ENCODE peak calls at places on chromosomes 7 and 10, in eight cellular contexts. One of them, this sample, is unnamed.

GRCh38 chr7:105439174-105439893 is 50.6 kb upstream of the SRPK2 start:
- DNase-seq in endodermal cell: peak
- DNase-seq in astrocyte of the cerebellum: peak
- DNase-seq in spleen: no peak
- DNase-seq in pancreas: no peak
- DNase-seq in foreskin fibroblast: peak
- DNase-seq in cardiac fibroblast: peak
- DNase-seq in colonic mucosa: peak
- DNase-seq in this sample: no peak

GRCh38 chr10:76085002-76085401 is 653.6 kb downstream of the LRMDA start:
- DNase-seq in endodermal cell: no peak
- DNase-seq in astrocyte of the cerebellum: no peak
- DNase-seq in spleen: no peak
- DNase-seq in pancreas: no peak
- DNase-seq in foreskin fibroblast: no peak
- DNase-seq in cardiac fibroblast: no peak
- DNase-seq in colonic mucosa: no peak
- DNase-seq in this sample: no peak

GRCh38 chr10:73039635-73040034 is 57.0 kb downstream of the P4HA1 start:
- DNase-seq in endodermal cell: no peak
- DNase-seq in astrocyte of the cerebellum: no peak
- DNase-seq in spleen: no peak
- DNase-seq in pancreas: no peak
- DNase-seq in foreskin fibroblast: peak
- DNase-seq in cardiac fibroblast: peak
- DNase-seq in colonic mucosa: no peak
- DNase-seq in this sample: no peak

GRCh38 chr10:60662917-60663614 is 115.2 kb upstream of the CDK1 start:
- DNase-seq in endodermal cell: peak
- DNase-seq in astrocyte of the cerebellum: no peak
- DNase-seq in spleen: no peak
- DNase-seq in pancreas: no peak
- DNase-seq in foreskin fibroblast: peak
- DNase-seq in cardiac fibroblast: peak
- DNase-seq in colonic mucosa: no peak
- DNase-seq in this sample: no peak

GRCh38 chr10:112389147-112389822 is 15.4 kb downstream of the ACSL5 start:
- DNase-seq in endodermal cell: peak
- DNase-seq in astrocyte of the cerebellum: no peak
- DNase-seq in spleen: no peak
- DNase-seq in pancreas: no peak
- DNase-seq in foreskin fibroblast: peak
- DNase-seq in cardiac fibroblast: peak
- DNase-seq in colonic mucosa: peak
- DNase-seq in this sample: no peak

GRCh38 chr10:91564026-91564425 is 68.8 kb downstream of the PPP1R3C start:
- DNase-seq in endodermal cell: no peak
- DNase-seq in astrocyte of the cerebellum: no peak
- DNase-seq in spleen: no peak
- DNase-seq in pancreas: no peak
- DNase-seq in foreskin fibroblast: no peak
- DNase-seq in cardiac fibroblast: no peak
- DNase-seq in colonic mucosa: no peak
- DNase-seq in this sample: no peak

GRCh38 chr10:93465806-93466675 is 16.1 kb downstream of the MYOF start:
- DNase-seq in endodermal cell: no peak
- DNase-seq in astrocyte of the cerebellum: peak
- DNase-seq in spleen: no peak
- DNase-seq in pancreas: peak
- DNase-seq in foreskin fibroblast: peak
- DNase-seq in cardiac fibroblast: peak
- DNase-seq in colonic mucosa: peak
- DNase-seq in this sample: peak

GRCh38 chr10:112584276-112584675 is 137.3 kb downstream of the VTI1A start:
- DNase-seq in endodermal cell: no peak
- DNase-seq in astrocyte of the cerebellum: no peak
- DNase-seq in spleen: no peak
- DNase-seq in pancreas: no peak
- DNase-seq in foreskin fibroblast: no peak
- DNase-seq in cardiac fibroblast: peak
- DNase-seq in colonic mucosa: no peak
- DNase-seq in this sample: no peak

GRCh38 chr7:18426564-18427226 is 68.9 kb upstream of the HDAC9 start:
- DNase-seq in endodermal cell: no peak
- DNase-seq in astrocyte of the cerebellum: no peak
- DNase-seq in spleen: no peak
- DNase-seq in pancreas: no peak
- DNase-seq in foreskin fibroblast: peak
- DNase-seq in cardiac fibroblast: peak
- DNase-seq in colonic mucosa: no peak
- DNase-seq in this sample: no peak

GRCh38 chr7:116443101-116443523 is 56.4 kb upstream of the CAV2 start:
- DNase-seq in endodermal cell: no peak
- DNase-seq in astrocyte of the cerebellum: peak
- DNase-seq in spleen: no peak
- DNase-seq in pancreas: no peak
- DNase-seq in foreskin fibroblast: peak
- DNase-seq in cardiac fibroblast: peak
- DNase-seq in colonic mucosa: no peak
- DNase-seq in this sample: no peak

GRCh38 chr7:120865191-120865976 is 7.4 kb upstream of the TSPAN12 start:
- DNase-seq in endodermal cell: no peak
- DNase-seq in astrocyte of the cerebellum: no peak
- DNase-seq in spleen: no peak
- DNase-seq in pancreas: no peak
- DNase-seq in foreskin fibroblast: no peak
- DNase-seq in cardiac fibroblast: no peak
- DNase-seq in colonic mucosa: no peak
- DNase-seq in this sample: no peak

GRCh38 chr10:15035385-15036301 is 8.1 kb upstream of the OLAH start:
- DNase-seq in endodermal cell: peak
- DNase-seq in astrocyte of the cerebellum: peak
- DNase-seq in spleen: no peak
- DNase-seq in pancreas: no peak
- DNase-seq in foreskin fibroblast: peak
- DNase-seq in cardiac fibroblast: peak
- DNase-seq in colonic mucosa: no peak
- DNase-seq in this sample: no peak

GRCh38 chr7:100952641-100953040 is 3.3 kb downstream of the MUC3A start:
- DNase-seq in endodermal cell: no peak
- DNase-seq in astrocyte of the cerebellum: no peak
- DNase-seq in spleen: peak
- DNase-seq in pancreas: no peak
- DNase-seq in foreskin fibroblast: no peak
- DNase-seq in cardiac fibroblast: no peak
- DNase-seq in colonic mucosa: no peak
- DNase-seq in this sample: no peak

GRCh38 chr7:192701-193536 is 548 bp downstream of the FAM20C start:
- DNase-seq in endodermal cell: peak
- DNase-seq in astrocyte of the cerebellum: no peak
- DNase-seq in spleen: no peak
- DNase-seq in pancreas: peak
- DNase-seq in foreskin fibroblast: no peak
- DNase-seq in cardiac fibroblast: peak
- DNase-seq in colonic mucosa: peak
- DNase-seq in this sample: no peak

GRCh38 chr7:7237201-7237977 is 55.0 kb downstream of the C1GALT1 start:
- DNase-seq in endodermal cell: no peak
- DNase-seq in astrocyte of the cerebellum: no peak
- DNase-seq in spleen: no peak
- DNase-seq in pancreas: no peak
- DNase-seq in foreskin fibroblast: no peak
- DNase-seq in cardiac fibroblast: no peak
- DNase-seq in colonic mucosa: no peak
- DNase-seq in this sample: no peak

DNA sequence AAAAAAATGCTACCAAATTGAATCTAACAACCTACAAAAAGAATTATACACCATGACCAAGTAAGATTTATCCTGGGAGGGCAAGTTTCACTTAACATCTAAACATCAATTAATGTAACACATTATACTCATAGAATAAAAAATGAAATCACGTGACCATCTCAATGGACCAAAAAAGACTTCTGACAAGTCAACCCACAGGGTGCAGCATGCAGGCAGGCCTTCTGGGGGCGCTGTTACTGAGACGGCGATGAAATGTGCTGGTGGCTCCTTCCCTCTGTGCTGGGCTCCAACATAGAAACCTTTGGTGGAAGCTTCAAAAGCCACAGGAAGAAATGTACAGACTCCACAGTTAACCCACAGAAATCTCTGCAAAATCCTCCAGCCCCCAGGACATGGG is 103.1 kb downstream of the INHBA start:
- DNase-seq in endodermal cell: peak
- DNase-seq in astrocyte of the cerebellum: no peak
- DNase-seq in spleen: no peak
- DNase-seq in pancreas: no peak
- DNase-seq in foreskin fibroblast: no peak
- DNase-seq in cardiac fibroblast: no peak
- DNase-seq in colonic mucosa: no peak
- DNase-seq in this sample: no peak
- TF ChIP-seq CTCF in endodermal cell: peak
- TF ChIP-seq CTCF in astrocyte of the cerebellum: no peak
- TF ChIP-seq CTCF in spleen: no peak
- TF ChIP-seq CTCF in pancreas: no peak
- TF ChIP-seq CTCF in foreskin fibroblast: no peak
- TF ChIP-seq CTCF in cardiac fibroblast: peak
- TF ChIP-seq CTCF in colonic mucosa: no peak
- TF ChIP-seq CTCF in this sample: peak

GRCh38 chr7:14424675-14425074 is 435.2 kb upstream of the ETV1 start:
- DNase-seq in endodermal cell: no peak
- DNase-seq in astrocyte of the cerebellum: no peak
- DNase-seq in spleen: no peak
- DNase-seq in pancreas: no peak
- DNase-seq in foreskin fibroblast: no peak
- DNase-seq in cardiac fibroblast: peak
- DNase-seq in colonic mucosa: no peak
- DNase-seq in this sample: no peak
- TF ChIP-seq CTCF in endodermal cell: peak
- TF ChIP-seq CTCF in astrocyte of the cerebellum: no peak
- TF ChIP-seq CTCF in spleen: no peak
- TF ChIP-seq CTCF in pancreas: no peak
- TF ChIP-seq CTCF in foreskin fibroblast: no peak
- TF ChIP-seq CTCF in cardiac fibroblast: no peak
- TF ChIP-seq CTCF in colonic mucosa: no peak
- TF ChIP-seq CTCF in this sample: no peak

GRCh38 chr7:157405914-157406810 is 69.4 kb downstream of the DNAJB6 start:
- DNase-seq in endodermal cell: peak
- DNase-seq in astrocyte of the cerebellum: no peak
- DNase-seq in spleen: no peak
- DNase-seq in pancreas: peak
- DNase-seq in foreskin fibroblast: peak
- DNase-seq in cardiac fibroblast: peak
- DNase-seq in colonic mucosa: no peak
- DNase-seq in this sample: no peak
- TF ChIP-seq CTCF in endodermal cell: peak
- TF ChIP-seq CTCF in astrocyte of the cerebellum: no peak
- TF ChIP-seq CTCF in spleen: no peak
- TF ChIP-seq CTCF in pancreas: no peak
- TF ChIP-seq CTCF in foreskin fibroblast: peak
- TF ChIP-seq CTCF in cardiac fibroblast: peak
- TF ChIP-seq CTCF in colonic mucosa: no peak
- TF ChIP-seq CTCF in this sample: peak

GRCh38 chr7:69890081-69890369 is 291.8 kb downstream of the AUTS2 start:
- DNase-seq in endodermal cell: no peak
- DNase-seq in astrocyte of the cerebellum: no peak
- DNase-seq in spleen: no peak
- DNase-seq in pancreas: no peak
- DNase-seq in foreskin fibroblast: no peak
- DNase-seq in cardiac fibroblast: no peak
- DNase-seq in colonic mucosa: no peak
- DNase-seq in this sample: no peak

GRCh38 chr7:69896100-69896499 is 297.8 kb downstream of the AUTS2 start:
- DNase-seq in endodermal cell: no peak
- DNase-seq in astrocyte of the cerebellum: no peak
- DNase-seq in spleen: no peak
- DNase-seq in pancreas: no peak
- DNase-seq in foreskin fibroblast: no peak
- DNase-seq in cardiac fibroblast: no peak
- DNase-seq in colonic mucosa: no peak
- DNase-seq in this sample: no peak

GRCh38 chr7:69893915-69894314 is 295.6 kb downstream of the AUTS2 start:
- DNase-seq in endodermal cell: no peak
- DNase-seq in astrocyte of the cerebellum: peak
- DNase-seq in spleen: no peak
- DNase-seq in pancreas: no peak
- DNase-seq in foreskin fibroblast: no peak
- DNase-seq in cardiac fibroblast: peak
- DNase-seq in colonic mucosa: no peak
- DNase-seq in this sample: no peak

GRCh38 chr7:69889338-69890080 is 291.2 kb downstream of the AUTS2 start:
- DNase-seq in endodermal cell: no peak
- DNase-seq in astrocyte of the cerebellum: no peak
- DNase-seq in spleen: no peak
- DNase-seq in pancreas: no peak
- DNase-seq in foreskin fibroblast: no peak
- DNase-seq in cardiac fibroblast: no peak
- DNase-seq in colonic mucosa: no peak
- DNase-seq in this sample: no peak

GRCh38 chr7:69892790-69893189 is 294.5 kb downstream of the AUTS2 start:
- DNase-seq in endodermal cell: no peak
- DNase-seq in astrocyte of the cerebellum: no peak
- DNase-seq in spleen: no peak
- DNase-seq in pancreas: no peak
- DNase-seq in foreskin fibroblast: no peak
- DNase-seq in cardiac fibroblast: no peak
- DNase-seq in colonic mucosa: no peak
- DNase-seq in this sample: no peak
- TF ChIP-seq CTCF in endodermal cell: no peak
- TF ChIP-seq CTCF in astrocyte of the cerebellum: no peak
- TF ChIP-seq CTCF in spleen: no peak
- TF ChIP-seq CTCF in pancreas: no peak
- TF ChIP-seq CTCF in foreskin fibroblast: no peak
- TF ChIP-seq CTCF in cardiac fibroblast: no peak
- TF ChIP-seq CTCF in colonic mucosa: no peak
- TF ChIP-seq CTCF in this sample: no peak

DNA sequence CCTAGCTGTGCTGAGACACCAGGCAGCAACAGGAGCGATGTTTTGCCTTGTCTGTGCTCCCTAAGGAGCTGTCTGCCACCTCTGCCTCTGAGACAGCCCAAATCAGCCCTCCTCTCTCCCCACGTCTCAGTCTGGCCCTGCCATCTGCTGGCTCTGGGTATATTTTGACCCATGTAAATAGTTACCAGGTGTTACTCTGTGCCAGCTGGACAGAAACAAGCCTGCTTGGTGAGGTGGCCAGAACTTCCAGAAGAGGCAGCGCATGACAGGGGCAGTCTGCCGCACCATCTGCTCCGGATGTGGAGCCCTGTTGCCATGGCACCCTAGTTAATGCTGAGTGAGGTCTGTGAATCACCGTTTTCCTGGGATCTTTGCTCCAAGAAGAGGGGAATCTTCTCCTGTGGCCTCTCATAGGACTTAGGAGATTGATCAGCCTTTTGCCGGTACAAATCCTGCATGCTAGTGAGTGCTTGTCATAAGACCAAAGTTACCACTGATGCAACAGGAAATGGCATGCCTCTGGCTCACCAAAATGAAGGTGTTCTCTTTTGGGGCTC is 31.8 kb downstream of the GSTO2 start:
- DNase-seq in endodermal cell: no peak
- DNase-seq in astrocyte of the cerebellum: peak
- DNase-seq in spleen: no peak
- DNase-seq in pancreas: peak
- DNase-seq in foreskin fibroblast: peak
- DNase-seq in cardiac fibroblast: peak
- DNase-seq in colonic mucosa: no peak
- DNase-seq in this sample: peak
- TF ChIP-seq CTCF in endodermal cell: no peak
- TF ChIP-seq CTCF in astrocyte of the cerebellum: no peak
- TF ChIP-seq CTCF in spleen: no peak
- TF ChIP-seq CTCF in pancreas: no peak
- TF ChIP-seq CTCF in foreskin fibroblast: peak
- TF ChIP-seq CTCF in cardiac fibroblast: no peak
- TF ChIP-seq CTCF in colonic mucosa: no peak
- TF ChIP-seq CTCF in this sample: no peak